ENCODE peak calls at places on chromosomes 13 and 19, in five cellular contexts. V is MM.1S, E is PC-3, N is OCI-LY7, T is neural progenitor cell. Z is an unnamed sample. For H3K9me3, the result is how much of the 10 kb centered on the place peaks cover.

GRCh38 chr13:88074794-88075509 is 403.8 kb downstream of the SLITRK5 start:
- DNase-seq in V (no peak), E (no peak), N (no peak), T (no peak), Z (peak)

GRCh38 chr13:105817011-105817410 is 718.5 kb downstream of the EFNB2 start:
- DNase-seq in V (no peak), E (peak), N (no peak), T (peak), Z (no peak)

GRCh38 chr13:105167385-105167784 is 1368.1 kb downstream of the EFNB2 start:
- DNase-seq in V (no peak), E (no peak), N (no peak), T (no peak), Z (no peak)

GRCh38 chr19:18999016-18999758 is 34.1 kb downstream of the SUGP2 start:
- DNase-seq in V (no peak), E (peak), N (no peak), T (no peak), Z (peak)

GRCh38 chr19:15015946-15016542 is 33.2 kb upstream of the CASP14 start:
- DNase-seq in V (no peak), E (peak), N (peak), T (peak), Z (peak)

GRCh38 chr13:59680429-59681024 is 483.2 kb downstream of the DIAPH3 start:
- DNase-seq in V (peak), E (peak), N (peak), T (peak), Z (peak)

GRCh38 chr19:37896142-37896541 is 10.3 kb downstream of the WDR87 start:
- DNase-seq in V (no peak), E (no peak), N (no peak), T (no peak), Z (no peak)

GRCh38 chr13:58397596-58398387 is 766.2 kb downstream of the PCDH17 start:
- DNase-seq in V (no peak), E (no peak), N (no peak), T (peak), Z (no peak)

GRCh38 chr19:30077851-30078355 is 135.9 kb downstream of the URI1 start:
- DNase-seq in V (no peak), E (no peak), N (no peak), T (no peak), Z (no peak)

GRCh38 chr19:52139291-52140076 is at the start of gene ZNF616:
- DNase-seq in V (peak), E (peak), N (peak), T (peak), Z (peak)

GRCh38 chr19:58379276-58379675 is 1.6 kb downstream of the ZNF837 start:
- DNase-seq in V (no peak), E (no peak), N (no peak), T (no peak), Z (no peak)

GRCh38 chr19:33868821-33869412 is 72.2 kb downstream of the KCTD15 start:
- DNase-seq in V (no peak), E (no peak), N (no peak), T (peak), Z (peak)

GRCh38 chr13:106680796-106681482 is 113.0 kb upstream of the ARGLU1 start:
- DNase-seq in V (no peak), E (no peak), N (no peak), T (peak), Z (no peak)

GRCh38 chr19:49515767-49516166 is 3.3 kb downstream of the FCGRT start:
- DNase-seq in V (no peak), E (no peak), N (peak), T (no peak), Z (no peak)

GRCh38 chr13:24168392-24168750 is 7.9 kb downstream of the SPATA13 start:
- DNase-seq in V (no peak), E (no peak), N (no peak), T (peak), Z (peak)

GRCh38 chr13:30659980-30660379 is 42.3 kb downstream of the USPL1 start:
- DNase-seq in V (no peak), E (no peak), N (peak), T (no peak), Z (no peak)

GRCh38 chr19:55066107-55066709 is 3.3 kb upstream of the RDH13 start:
- DNase-seq in V (no peak), E (peak), N (no peak), T (peak), Z (peak)

GRCh38 chr13:67278230-67278629 is 48.1 kb upstream of the PCDH9 start:
- DNase-seq in V (no peak), E (peak), N (no peak), T (no peak), Z (peak)

GRCh38 chr19:38851622-38852230 is 1.9 kb upstream of the HNRNPL start:
- DNase-seq in V (peak), E (peak), N (peak), T (peak), Z (peak)

GRCh38 chr19:43820098-43820860 is 6.8 kb upstream of the ZNF283 start:
- DNase-seq in V (no peak), E (no peak), N (no peak), T (no peak), Z (peak)

GRCh38 chr13:102945324-102945815 is 99.5 kb downstream of the ERCC5 start:
- DNase-seq in V (no peak), E (no peak), N (no peak), T (no peak), Z (no peak)

GRCh38 chr13:50344717-50345116 is 329.5 kb downstream of the KCNRG start:
- DNase-seq in V (peak), E (no peak), N (no peak), T (no peak), Z (no peak)

GRCh38 chr19:18646535-18647370 is 9.9 kb downstream of the KLHL26 start:
- DNase-seq in V (no peak), E (no peak), N (no peak), T (no peak), Z (no peak)

GRCh38 chr19:46408611-46409039 is 4.7 kb downstream of the CCDC8 start:
- DNase-seq in V (no peak), E (no peak), N (no peak), T (peak), Z (peak)

GRCh38 chr13:47396915-47397314 is 500.1 kb upstream of the HTR2A start:
- DNase-seq in V (no peak), E (no peak), N (no peak), T (peak), Z (no peak)

GRCh38 chr13:106212436-106213010 is 322.9 kb downstream of the EFNB2 start:
- DNase-seq in V (no peak), E (no peak), N (no peak), T (no peak), Z (no peak)

GRCh38 chr19:46932346-46932745 is 71.5 kb downstream of the ARHGAP35 start:
- DNase-seq in V (no peak), E (peak), N (no peak), T (no peak), Z (peak)

GRCh38 chr13:24348385-24348784 is 39.0 kb downstream of the C1QTNF9 start:
- DNase-seq in V (no peak), E (peak), N (no peak), T (no peak), Z (no peak)

GRCh38 chr19:12380444-12380737 is 14.9 kb upstream of the ZNF442 start:
- DNase-seq in V (no peak), E (no peak), N (no peak), T (no peak), Z (no peak)

GRCh38 chr19:12374026-12374425 is 8.5 kb upstream of the ZNF442 start:
- DNase-seq in V (no peak), E (no peak), N (no peak), T (no peak), Z (no peak)

DNA sequence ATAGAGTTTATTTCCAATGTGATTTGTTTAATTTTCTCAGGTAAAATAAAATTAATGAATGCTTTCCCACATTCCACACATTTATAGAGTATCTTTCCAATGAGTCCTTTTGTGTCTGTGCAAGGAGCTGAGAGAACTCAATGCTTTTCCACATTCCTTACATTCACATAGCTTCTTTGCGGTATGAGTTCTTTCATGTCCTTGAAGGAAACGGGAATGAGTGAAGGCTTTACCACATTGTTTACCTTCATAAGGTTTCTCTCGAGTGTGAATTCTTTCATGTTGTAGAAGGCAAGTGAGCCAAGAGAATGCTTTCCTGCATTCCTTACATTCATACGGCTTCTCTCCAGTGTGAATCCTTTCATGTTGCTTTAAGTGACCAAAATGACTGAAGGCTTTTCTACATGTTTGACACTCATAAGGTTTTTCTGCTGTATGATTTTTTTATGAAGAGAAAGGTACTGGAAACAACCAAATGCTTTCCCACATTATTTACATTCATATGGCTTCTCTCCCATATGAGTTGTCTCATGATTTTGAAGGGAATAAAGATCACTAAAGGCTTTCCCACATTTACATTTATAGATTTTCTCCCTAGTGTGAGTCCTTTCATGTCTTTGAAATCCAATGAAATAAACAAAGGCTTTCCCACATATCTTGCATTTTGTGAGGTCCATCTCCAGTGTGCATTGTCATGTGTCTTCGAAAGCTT is 14.4 kb upstream of the ZNF442 start:
- DNase-seq in V (no peak), E (no peak), N (no peak), T (no peak), Z (no peak)
- H3K9me3 ChIP-seq in V (under half), E (half or more), N (under half), T (under half), Z (under half)

DNA sequence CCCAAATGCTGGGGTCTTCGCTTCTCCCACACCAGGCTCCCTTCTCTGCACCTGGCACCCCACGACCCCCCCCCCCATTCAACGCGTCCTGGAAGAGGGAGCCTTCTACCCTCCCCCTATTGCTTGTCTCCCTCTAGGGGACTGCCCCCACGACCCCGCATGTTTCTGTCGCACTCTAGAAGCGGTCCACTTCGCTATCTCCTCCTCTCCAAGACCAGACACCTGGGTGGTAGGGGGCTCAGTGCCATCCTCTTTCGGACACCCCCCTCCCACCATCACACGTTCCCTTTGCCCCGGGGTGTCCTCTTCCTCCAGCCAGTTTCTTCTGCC is 1.5 kb downstream of the TGFB1 start:
- DNase-seq in V (no peak), E (no peak), N (no peak), T (no peak), Z (no peak)
- H3K27ac ChIP-seq in V (no peak), E (no peak), N (peak), T (no peak), Z (peak)

GRCh38 chr13:34114581-34114980 is 296.6 kb downstream of the RFC3 start:
- DNase-seq in V (no peak), E (no peak), N (peak), T (no peak), Z (no peak)

DNA sequence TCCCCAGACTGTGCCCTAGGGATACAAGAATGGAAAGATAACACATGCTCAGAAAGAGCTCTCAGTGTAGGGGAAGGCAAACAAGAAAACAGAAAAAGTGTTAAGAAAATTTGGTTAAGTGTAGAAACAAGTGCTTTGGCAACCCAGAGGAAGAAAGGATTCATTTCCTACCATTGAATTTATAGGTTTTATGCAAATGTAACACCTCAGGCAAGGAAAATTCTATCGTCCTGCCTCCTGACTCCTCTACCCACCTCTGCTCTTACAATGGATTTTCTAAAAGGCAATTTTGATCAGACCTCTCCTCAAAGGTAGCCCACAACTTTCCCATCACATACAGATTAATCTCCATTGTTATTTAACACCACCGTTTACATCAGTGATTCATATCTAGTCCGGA is 298.7 kb downstream of the RFC3 start:
- DNase-seq in V (no peak), E (no peak), N (no peak), T (no peak), Z (no peak)
- TF ChIP-seq EZH2phosphoT487 in V (no peak), E (no peak), N (no peak), T (no peak), Z (no peak)

GRCh38 chr19:8938576-8938975 is 71.6 kb downstream of the MUC16 start:
- DNase-seq in V (no peak), E (peak), N (no peak), T (no peak), Z (no peak)

DNA sequence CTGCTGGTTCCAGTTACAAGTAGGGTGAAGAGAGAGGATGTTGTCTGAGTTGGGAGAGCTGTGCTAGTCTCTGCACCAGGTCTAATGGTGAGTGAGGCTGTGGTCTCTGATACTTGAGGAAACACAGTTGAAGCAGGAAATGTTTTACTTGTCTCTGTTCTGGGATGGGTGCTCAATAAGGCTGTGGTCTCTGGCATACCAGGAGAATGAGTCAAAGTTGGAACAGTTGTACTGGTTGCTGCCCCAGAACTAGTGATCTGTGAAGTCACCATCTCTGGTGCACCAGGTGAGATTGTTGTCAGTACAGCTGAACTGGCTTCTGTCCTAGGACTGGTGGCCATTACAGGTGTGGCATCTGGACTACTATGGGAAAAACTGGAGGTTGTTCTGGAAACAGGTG is 74.7 kb downstream of the MUC16 start:
- DNase-seq in V (no peak), E (peak), N (no peak), T (no peak), Z (no peak)
- H3K9me3 ChIP-seq in V (under half), E (under half), N (under half), T (under half), Z (under half)

DNA sequence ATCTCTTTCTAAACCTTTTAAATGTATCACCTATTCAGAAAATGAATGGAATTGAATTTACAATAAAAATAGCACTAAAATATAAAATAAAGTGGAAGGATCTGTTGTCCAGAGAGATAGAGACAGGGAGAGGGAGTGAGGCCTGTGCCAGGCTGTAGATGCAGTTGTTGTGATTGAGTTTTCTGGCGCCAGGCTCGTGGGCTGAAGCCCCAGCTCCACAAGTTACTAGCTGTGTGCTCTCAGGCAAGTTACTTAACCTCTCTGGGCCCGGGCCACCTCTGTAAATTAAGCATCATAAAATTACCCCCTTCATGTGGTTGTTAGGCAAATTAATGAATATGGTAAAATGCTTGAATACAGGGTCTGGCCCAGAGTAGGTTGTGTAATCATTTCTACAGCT is 52.3 kb upstream of the USP29 start:
- DNase-seq in V (no peak), E (no peak), N (no peak), T (no peak), Z (no peak)
- H3K27ac ChIP-seq in V (no peak), E (no peak), N (no peak), T (no peak), Z (no peak)

DNA sequence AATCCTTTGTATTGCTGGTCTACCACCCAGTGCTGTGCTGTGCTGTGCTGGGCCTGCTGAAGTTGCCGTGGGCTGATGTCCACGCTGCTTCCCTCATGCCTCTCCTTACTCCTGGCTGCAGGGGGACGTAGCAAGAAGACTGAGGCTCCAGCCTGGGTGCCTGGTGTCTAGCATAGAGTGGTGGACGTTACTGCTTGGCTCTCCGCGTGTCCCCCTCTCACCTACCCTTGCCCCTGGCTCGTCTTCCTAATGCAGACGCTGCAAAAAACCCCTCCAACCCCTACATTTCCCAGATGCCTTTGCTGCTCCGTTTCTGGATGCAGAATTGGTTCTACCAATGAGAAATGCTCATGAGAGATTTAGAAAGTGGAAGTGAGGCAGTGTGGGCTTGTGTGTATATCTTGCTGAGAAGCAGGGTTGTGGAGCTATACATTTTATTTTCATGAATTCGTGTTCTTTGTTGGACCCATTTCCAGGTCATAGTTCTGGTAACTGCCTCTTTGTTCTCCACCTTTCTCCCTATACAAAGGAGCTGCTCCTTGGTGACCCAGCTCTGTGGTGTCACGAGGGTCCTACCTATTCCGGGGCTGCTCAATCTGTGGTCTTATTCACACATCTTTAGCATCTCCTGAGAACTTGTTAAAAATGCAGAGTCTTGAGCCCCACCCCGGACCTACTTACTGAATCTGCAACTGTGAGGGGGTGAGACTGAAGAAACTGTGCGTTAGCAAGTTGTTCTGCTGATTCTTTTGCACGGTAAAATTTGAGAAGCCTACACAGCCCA is 7.9 kb upstream of the DENND1C start:
- DNase-seq in V (peak), E (no peak), N (peak), T (no peak), Z (no peak)
- TF ChIP-seq EZH2phosphoT487 in V (no peak), E (no peak), N (no peak), T (no peak), Z (no peak)

DNA sequence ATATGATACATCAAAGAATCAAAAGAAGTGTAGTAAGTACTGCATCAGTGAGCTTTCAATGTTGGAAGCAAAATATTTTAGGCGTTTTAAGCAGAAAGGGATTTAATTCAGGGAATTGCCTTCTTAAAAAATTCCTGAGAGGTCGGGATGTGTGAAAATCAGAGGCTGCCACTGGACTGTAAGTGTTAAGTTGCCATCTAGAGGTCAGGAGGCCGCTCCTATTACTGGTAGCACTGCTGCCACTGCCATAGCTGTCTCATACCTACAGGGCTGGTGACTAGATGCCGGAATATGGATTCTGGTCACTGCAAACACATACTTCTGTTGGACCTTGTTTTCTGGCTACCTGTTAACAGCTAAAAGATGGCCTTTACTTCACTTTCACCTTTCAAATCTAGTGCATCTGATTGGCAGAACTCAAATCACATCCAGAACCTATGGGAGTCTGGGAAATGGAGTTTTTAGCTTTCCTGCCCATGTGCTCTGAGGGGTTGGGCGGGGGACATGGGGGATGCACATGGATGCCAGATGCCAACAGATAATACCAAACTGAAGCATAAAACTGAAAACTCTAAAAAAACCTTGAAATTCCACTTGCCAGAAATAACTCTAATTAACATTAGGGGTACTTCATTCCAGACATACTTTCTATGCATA is 29.8 kb downstream of the DGKH start:
- DNase-seq in V (no peak), E (no peak), N (peak), T (peak), Z (no peak)
- H3K9me3 ChIP-seq in V (under half), E (under half), N (under half), T (under half), Z (under half)